ENCODE peak calls at places on chromosomes 13 and 19, in five cellular contexts. W is fibroblast of mammary gland, C is stomach, U is AG10803, P is retinal pigment epithelial cell. L is an unnamed sample.

GRCh38 chr19:29086182-29086581 is 126.8 kb downstream of the UQCRFS1 start:
- DNase-seq in U (no peak), W (no peak), C (no peak), P (no peak), L (no peak)

GRCh38 chr19:17090501-17091074 is 15.0 kb downstream of the MYO9B start:
- DNase-seq in U (peak), C (no peak), P (no peak), W (peak), L (no peak)

GRCh38 chr13:109616021-109616420 is 170.4 kb downstream of the IRS2 start:
- DNase-seq in W (no peak), U (no peak), P (no peak), C (no peak), L (no peak)

GRCh38 chr13:76106763-76107162 is 470.6 kb downstream of the LMO7 start:
- DNase-seq in U (no peak), W (no peak), C (no peak), P (no peak), L (no peak)

GRCh38 chr19:5002143-5002542 is 33.2 kb downstream of the KDM4B start:
- DNase-seq in W (peak), C (no peak), P (no peak), U (peak), L (peak)

GRCh38 chr13:38376551-38376950 is 26.9 kb downstream of the UFM1 start:
- DNase-seq in W (no peak), U (peak), P (no peak), C (no peak), L (no peak)

GRCh38 chr13:77981191-77981925 is 62.7 kb upstream of the EDNRB start:
- DNase-seq in C (no peak), P (peak), U (peak), W (peak), L (peak)

GRCh38 chr13:113745059-113745458 is 14.0 kb upstream of the TMEM255B start:
- DNase-seq in U (no peak), W (no peak), C (no peak), P (no peak), L (no peak)

GRCh38 chr13:113493315-113493951 is 2.9 kb upstream of the DCUN1D2 start:
- DNase-seq in P (peak), C (no peak), U (peak), W (peak), L (peak)

GRCh38 chr13:28052945-28053344 is 47.4 kb downstream of the FLT3 start:
- DNase-seq in C (no peak), W (no peak), U (no peak), P (no peak), L (no peak)

GRCh38 chr19:17049711-17050280 is 23.2 kb upstream of the CPAMD8 start:
- DNase-seq in P (peak), U (peak), W (peak), C (no peak), L (peak)

GRCh38 chr19:7618366-7618765 is 11.0 kb downstream of the XAB2 start:
- DNase-seq in C (peak), U (no peak), P (no peak), W (no peak), L (peak)

DNA sequence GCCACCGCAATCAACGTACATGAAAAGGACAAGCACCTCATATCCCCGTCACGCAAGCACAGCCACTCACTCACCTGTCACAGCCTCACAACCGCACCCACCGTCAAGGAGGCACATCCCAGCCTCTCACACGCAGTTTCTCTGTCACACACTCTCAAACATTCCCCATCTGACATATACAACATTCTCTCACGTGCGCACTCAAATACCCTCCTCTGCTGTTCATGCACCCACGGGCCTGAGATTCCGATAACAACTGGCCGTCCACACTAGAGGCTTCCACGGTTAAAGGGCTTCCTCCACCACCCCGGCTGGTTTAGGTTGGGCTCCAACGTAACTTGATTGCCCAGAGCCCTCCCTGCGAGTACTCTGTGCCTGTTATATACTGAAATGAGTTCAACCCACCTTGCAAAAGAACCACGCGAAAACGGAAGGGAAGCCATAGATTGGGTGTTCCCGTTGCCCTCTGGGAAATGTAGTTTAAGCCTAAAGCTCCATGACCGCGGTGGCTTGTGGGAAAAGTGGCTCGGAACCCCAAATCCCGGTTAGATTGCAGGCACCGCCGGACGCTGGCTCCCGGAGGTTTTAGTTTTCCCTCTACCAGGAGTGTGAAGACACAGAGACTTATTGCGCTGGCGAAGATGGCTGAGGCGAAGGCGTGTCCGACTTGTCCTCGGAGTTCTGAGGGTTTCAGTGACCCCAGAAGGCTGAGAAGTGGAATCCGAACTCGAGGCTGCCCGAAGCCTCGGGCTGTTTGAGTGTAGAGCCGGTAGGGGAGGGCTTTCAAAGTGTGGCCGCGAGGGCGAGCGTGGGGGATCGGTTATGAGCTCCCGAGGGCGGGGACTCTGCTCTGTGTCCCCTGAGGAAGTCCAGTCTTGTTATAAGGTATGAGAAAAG is at the start of gene ZNF573:
- DNase-seq in C (peak), U (peak), W (peak), P (peak), L (peak)
- TF ChIP-seq CTCF in C (no peak), U (peak), W (no peak), P (peak), L (no peak)

GRCh38 chr19:34838248-34838647 is 65.2 kb upstream of the ZNF599 start:
- DNase-seq in C (peak), U (no peak), W (no peak), P (no peak), L (no peak)
- TF ChIP-seq CTCF in C (no peak), U (peak), W (no peak), P (no peak), L (no peak)

GRCh38 chr19:42325308-42325895 is at the start of gene MEGF8:
- DNase-seq in P (peak), U (peak), W (peak), C (peak), L (peak)
- TF ChIP-seq CTCF in P (peak), U (no peak), W (no peak), C (no peak), L (no peak)

GRCh38 chr13:35854286-35854685 is 276.9 kb downstream of the DCLK1 start:
- DNase-seq in C (no peak), P (no peak), U (no peak), W (no peak), L (no peak)

GRCh38 chr13:35856721-35857346 is 274.3 kb downstream of the DCLK1 start:
- DNase-seq in P (no peak), W (no peak), U (no peak), C (no peak), L (no peak)

GRCh38 chr13:35856084-35856483 is 275.1 kb downstream of the DCLK1 start:
- DNase-seq in C (no peak), P (no peak), W (no peak), U (no peak), L (no peak)

GRCh38 chr13:35857769-35858168 is 273.4 kb downstream of the DCLK1 start:
- DNase-seq in P (peak), U (peak), C (no peak), W (no peak), L (no peak)

DNA sequence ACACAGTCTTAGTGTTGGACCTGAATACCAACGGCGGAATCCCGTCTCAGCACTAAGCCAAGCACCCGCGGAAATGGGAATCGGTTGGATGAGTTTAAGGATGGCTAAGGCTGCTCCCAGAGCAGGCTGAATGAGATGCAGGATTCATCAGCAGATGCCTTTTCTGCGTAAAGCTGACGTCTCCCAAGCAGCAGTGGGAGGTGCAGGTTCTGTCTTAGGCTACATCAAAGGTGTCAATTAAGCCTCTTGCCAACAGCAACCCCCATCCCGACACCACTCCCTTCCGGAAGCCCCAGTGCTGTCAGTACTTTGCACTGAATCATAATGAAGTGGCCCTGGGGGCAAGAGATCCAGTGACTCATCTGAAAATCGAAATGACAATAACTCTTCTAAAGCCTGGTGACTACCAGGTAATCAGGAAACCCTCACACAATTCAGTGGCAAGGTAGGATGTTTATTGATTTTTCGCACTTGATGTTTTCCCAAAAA is 275.6 kb downstream of the DCLK1 start:
- DNase-seq in P (peak), C (no peak), U (peak), W (peak), L (peak)
- TF ChIP-seq CTCF in P (no peak), C (no peak), U (no peak), W (no peak), L (no peak)

DNA sequence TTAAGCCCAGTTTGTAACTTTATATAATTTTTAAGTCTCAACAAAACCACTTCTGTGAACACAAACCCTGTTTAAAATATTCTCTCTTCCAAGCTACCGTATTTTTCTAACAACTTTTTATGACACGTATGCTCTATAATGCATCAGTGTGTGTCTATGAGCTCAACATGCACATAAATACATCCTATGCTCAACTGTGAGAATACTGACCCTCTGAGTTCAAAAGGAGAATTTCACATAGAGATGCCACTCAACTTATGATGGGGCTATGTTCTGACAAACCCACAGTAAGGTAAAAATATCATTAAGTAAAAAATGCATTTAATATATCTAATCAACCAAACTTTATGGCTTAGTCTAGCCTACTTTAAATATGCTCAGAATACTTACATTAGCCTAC is 1139.7 kb upstream of the SPRY2 start:
- DNase-seq in P (no peak), W (no peak), C (no peak), U (no peak), L (no peak)
- TF ChIP-seq CTCF in P (no peak), W (no peak), C (no peak), U (no peak), L (no peak)

GRCh38 chr19:38374332-38375097 is at the start of gene PSMD8:
- DNase-seq in W (peak), C (peak), P (peak), U (peak), L (peak)
- TF ChIP-seq CTCF in W (no peak), C (no peak), P (peak), U (no peak), L (no peak)